ENCODE peak calls at places on chromosomes 6 and 20, in six cellular contexts. Y is endothelial cell, C is HFFc6, B is HCT116, I is HEK293T, F is putamen. M is an unnamed sample.

GRCh38 chr6:71383891-71384489 is 95.4 kb downstream of the OGFRL1 start:
- DNase-seq in Y (peak), C (peak), B (peak), I (peak), F (no peak), M (peak)

GRCh38 chr20:57654998-57655811 is 35.0 kb upstream of the ZBP1 start:
- DNase-seq in Y (peak), C (no peak), B (no peak), I (no peak), F (no peak), M (peak)

GRCh38 chr6:134774244-134774643 is 175.7 kb downstream of the ALDH8A1 start:
- DNase-seq in Y (no peak), C (peak), B (no peak), I (no peak), F (no peak), M (no peak)

GRCh38 chr6:28408076-28408802 is 8.7 kb upstream of the ZSCAN12 start:
- DNase-seq in Y (no peak), C (no peak), B (no peak), I (no peak), F (no peak), M (no peak)

GRCh38 chr6:129183039-129183438 is 300.1 kb downstream of the LAMA2 start:
- DNase-seq in Y (no peak), C (no peak), B (no peak), I (no peak), F (no peak), M (no peak)

GRCh38 chr6:103036846-103037245 is 1643.3 kb downstream of the GRIK2 start:
- DNase-seq in Y (no peak), C (no peak), B (no peak), I (no peak), F (no peak), M (no peak)

GRCh38 chr6:155041781-155042279 is 46.7 kb downstream of the TIAM2 start:
- DNase-seq in Y (no peak), C (no peak), B (no peak), I (no peak), F (no peak), M (no peak)

GRCh38 chr6:50706575-50706974 is 6.8 kb upstream of the TFAP2D start:
- DNase-seq in Y (no peak), C (no peak), B (no peak), I (no peak), F (no peak), M (no peak)

GRCh38 chr6:45677381-45677992 is 299.8 kb upstream of the SUPT3H start:
- DNase-seq in Y (no peak), C (no peak), B (no peak), I (no peak), F (peak), M (peak)

GRCh38 chr6:7311920-7312615 is 931 bp downstream of the SSR1 start:
- DNase-seq in Y (no peak), C (peak), B (no peak), I (no peak), F (no peak), M (peak)

GRCh38 chr6:2403546-2403945 is 158.1 kb upstream of the GMDS start:
- DNase-seq in Y (no peak), C (no peak), B (no peak), I (no peak), F (no peak), M (no peak)

GRCh38 chr6:23656826-23657225 is 469.2 kb upstream of the NRSN1 start:
- DNase-seq in Y (no peak), C (no peak), B (no peak), I (no peak), F (no peak), M (no peak)

GRCh38 chr6:133568970-133569889 is 319.7 kb upstream of the TCF21 start:
- DNase-seq in Y (peak), C (peak), B (peak), I (peak), F (peak), M (peak)

GRCh38 chr6:156396068-156396771 is 381.0 kb upstream of the ARID1B start:
- DNase-seq in Y (no peak), C (no peak), B (no peak), I (no peak), F (no peak), M (peak)

GRCh38 chr20:63493563-63494020 is 5.3 kb downstream of the EEF1A2 start:
- DNase-seq in Y (no peak), C (no peak), B (no peak), I (no peak), F (no peak), M (no peak)

GRCh38 chr6:6742535-6742934 is 154.0 kb downstream of the LY86 start:
- DNase-seq in Y (no peak), C (no peak), B (no peak), I (no peak), F (no peak), M (no peak)

GRCh38 chr6:26179675-26180074 is 92.4 kb downstream of the HFE start:
- DNase-seq in Y (no peak), C (no peak), B (no peak), I (no peak), F (no peak), M (no peak)

GRCh38 chr6:159163901-159164370 is 5.3 kb upstream of the FNDC1 start:
- DNase-seq in Y (no peak), C (no peak), B (no peak), I (no peak), F (no peak), M (no peak)

GRCh38 chr20:37421988-37422387 is 76.0 kb downstream of the SRC start:
- DNase-seq in Y (peak), C (no peak), B (no peak), I (no peak), F (peak), M (no peak)

GRCh38 chr20:1823421-1823892 is 71.8 kb upstream of the SIRPA start:
- DNase-seq in Y (no peak), C (no peak), B (no peak), I (no peak), F (no peak), M (no peak)

GRCh38 chr20:4873396-4873795 is 127.9 kb downstream of the SLC23A2 start:
- DNase-seq in Y (no peak), C (no peak), B (no peak), I (no peak), F (no peak), M (no peak)

GRCh38 chr6:35302604-35303218 is 5.1 kb downstream of the DEF6 start:
- DNase-seq in Y (no peak), C (no peak), B (peak), I (no peak), F (no peak), M (peak)

GRCh38 chr20:59813126-59813947 is 120.1 kb downstream of the SYCP2 start:
- DNase-seq in Y (no peak), C (no peak), B (no peak), I (no peak), F (no peak), M (no peak)

GRCh38 chr6:22001336-22002027 is 295.4 kb downstream of the PRL start:
- DNase-seq in Y (no peak), C (no peak), B (no peak), I (no peak), F (no peak), M (no peak)

GRCh38 chr6:166597711-166598440 is 11.4 kb upstream of the RAMACL start:
- DNase-seq in Y (no peak), C (no peak), B (no peak), I (no peak), F (peak), M (no peak)